ENCODE peak calls at places on chromosomes 2 and 18, in six cellular contexts. Q, X, R, D, T and E are unnamed samples.

GRCh38 chr2:9818097-9818496 is 25.2 kb upstream of the TAF1B start:
- DNase-seq in Q (no peak), X (no peak), R (no peak), D (no peak), T (no peak), E (no peak)

GRCh38 chr2:214607051-214607450 is 196.2 kb downstream of the VWC2L start:
- DNase-seq in Q (no peak), X (no peak), R (no peak), D (no peak), T (no peak), E (no peak)

GRCh38 chr2:96099861-96100798 is 16.2 kb downstream of the ADRA2B start:
- DNase-seq in Q (no peak), X (no peak), R (no peak), D (peak), T (peak), E (no peak)

GRCh38 chr18:7855051-7855450 is 287.9 kb downstream of the PTPRM start:
- DNase-seq in Q (peak), X (no peak), R (no peak), D (no peak), T (no peak), E (no peak)

GRCh38 chr18:12405066-12405465 is 2.7 kb upstream of the PRELID3A start:
- DNase-seq in Q (no peak), X (no peak), R (no peak), D (no peak), T (no peak), E (no peak)

GRCh38 chr18:57004366-57005121 is 142.3 kb upstream of the BOD1L2 start:
- DNase-seq in Q (no peak), X (no peak), R (no peak), D (no peak), T (no peak), E (no peak)

GRCh38 chr18:35693829-35694228 is 112.3 kb downstream of the GALNT1 start:
- DNase-seq in Q (no peak), X (no peak), R (no peak), D (no peak), T (no peak), E (no peak)

GRCh38 chr2:160252278-160252887 is 52.3 kb upstream of the ITGB6 start:
- DNase-seq in Q (no peak), X (no peak), R (peak), D (no peak), T (no peak), E (no peak)

GRCh38 chr18:36889316-36889715 is 60.4 kb downstream of the KIAA1328 start:
- DNase-seq in Q (no peak), X (no peak), R (no peak), D (no peak), T (no peak), E (no peak)

GRCh38 chr18:75360206-75360605 is 67.3 kb downstream of the SMIM21 start:
- DNase-seq in Q (no peak), X (no peak), R (no peak), D (no peak), T (no peak), E (no peak)

GRCh38 chr2:190318514-190318913 is 1.1 kb downstream of the HIBCH start:
- DNase-seq in Q (no peak), X (no peak), R (no peak), D (no peak), T (no peak), E (no peak)

GRCh38 chr2:187215576-187216240 is 232.3 kb downstream of the CALCRL start:
- DNase-seq in Q (no peak), X (no peak), R (no peak), D (no peak), T (no peak), E (no peak)

GRCh38 chr2:6828299-6828584 is 37.5 kb downstream of the CMPK2 start:
- DNase-seq in Q (no peak), X (no peak), R (no peak), D (no peak), T (no peak), E (peak)

GRCh38 chr2:241821460-241822263 is 12.7 kb downstream of the NEU4 start:
- DNase-seq in Q (no peak), X (no peak), R (no peak), D (no peak), T (no peak), E (no peak)

GRCh38 chr2:171316755-171317337 is 116.9 kb downstream of the METTL8 start:
- DNase-seq in Q (no peak), X (no peak), R (no peak), D (no peak), T (no peak), E (no peak)

GRCh38 chr2:101047075-101047766 is 45.1 kb downstream of the RPL31 start:
- DNase-seq in Q (no peak), X (no peak), R (no peak), D (no peak), T (peak), E (no peak)

GRCh38 chr2:158207354-158207753 is 105.7 kb downstream of the UPP2 start:
- DNase-seq in Q (no peak), X (no peak), R (no peak), D (no peak), T (no peak), E (no peak)

GRCh38 chr2:42169869-42170465 is 814 bp downstream of the EML4 start:
- DNase-seq in Q (no peak), X (no peak), R (no peak), D (no peak), T (no peak), E (no peak)

GRCh38 chr2:174331731-174332606 is 2.8 kb upstream of the SP9 start:
- DNase-seq in Q (no peak), X (no peak), R (peak), D (no peak), T (no peak), E (no peak)